ENCODE peak calls at places on chromosomes 7 and 10, in nine cellular contexts. Y, J, K, U, N, S, L, O and Z are unnamed samples.

GRCh38 chr7:147443942-147444341 is 1146.6 kb upstream of the C7orf33 start:
- DNase-seq in Y (no peak), J (no peak), K (no peak), U (no peak), N (no peak), S (no peak), L (no peak), O (no peak), Z (no peak)

GRCh38 chr7:18607025-18607424 is 111.5 kb downstream of the HDAC9 start:
- DNase-seq in Y (no peak), J (no peak), K (peak; percentile 39), U (no peak), N (no peak), S (no peak), L (no peak), O (no peak), Z (no peak)

GRCh38 chr7:150408393-150409299 is 29.5 kb downstream of the ZNF775 start:
- DNase-seq in Y (no peak), J (no peak), K (no peak), U (no peak), N (no peak), S (no peak), L (no peak), O (no peak), Z (no peak)

GRCh38 chr7:125126376-125126775 is 196.8 kb upstream of the POT1 start:
- DNase-seq in Y (no peak), J (no peak), K (no peak), U (no peak), N (no peak), S (no peak), L (no peak), O (no peak), Z (no peak)

GRCh38 chr10:20598590-20598989 is 298.5 kb downstream of the NEBL start:
- DNase-seq in Y (no peak), J (no peak), K (no peak), U (peak; percentile 11), N (peak; percentile 87), S (no peak), L (no peak), O (peak; percentile 48), Z (peak; percentile 90)

GRCh38 chr7:101686030-101686429 is 56.9 kb upstream of the MYL10 start:
- DNase-seq in Y (no peak), J (no peak), K (no peak), U (no peak), N (no peak), S (no peak), L (no peak), O (no peak), Z (no peak)

GRCh38 chr10:58152698-58153263 is 114.9 kb downstream of the IPMK start:
- DNase-seq in Y (peak; percentile 58), J (peak; percentile 26), K (no peak), U (peak; percentile 23), N (peak; percentile 55), S (peak; percentile 55), L (peak; percentile 9), O (no peak), Z (no peak)

GRCh38 chr10:102299873-102300272 is 54.5 kb downstream of the GBF1 start:
- DNase-seq in Y (no peak), J (no peak), K (no peak), U (no peak), N (no peak), S (no peak), L (no peak), O (no peak), Z (no peak)

GRCh38 chr10:59868974-59869940 is 37.1 kb downstream of the CCDC6 start:
- DNase-seq in Y (no peak), J (no peak), K (no peak), U (no peak), N (no peak), S (no peak), L (no peak), O (no peak), Z (no peak)

GRCh38 chr10:11975795-11976194 is 66.8 kb downstream of the UPF2 start:
- DNase-seq in Y (no peak), J (no peak), K (peak; percentile 52), U (no peak), N (no peak), S (no peak), L (no peak), O (no peak), Z (no peak)

GRCh38 chr10:64191304-64191703 is 670.1 kb downstream of the REEP3 start:
- DNase-seq in Y (no peak), J (no peak), K (no peak), U (no peak), N (no peak), S (no peak), L (no peak), O (no peak), Z (no peak)

GRCh38 chr7:4174016-4174415 is 508.1 kb upstream of the FOXK1 start:
- DNase-seq in Y (no peak), J (no peak), K (no peak), U (no peak), N (peak; percentile 9), S (no peak), L (no peak), O (no peak), Z (no peak)

GRCh38 chr7:130956417-130957139 is 222.6 kb upstream of the KLF14 start:
- DNase-seq in Y (no peak), J (peak; percentile 59), K (no peak), U (no peak), N (no peak), S (no peak), L (no peak), O (no peak), Z (no peak)

GRCh38 chr7:130957140-130957513 is 223.1 kb upstream of the KLF14 start:
- DNase-seq in Y (no peak), J (no peak), K (no peak), U (no peak), N (no peak), S (no peak), L (peak; percentile 32), O (no peak), Z (no peak)

GRCh38 chr7:130953193-130953592 is 219.2 kb upstream of the KLF14 start:
- DNase-seq in Y (no peak), J (no peak), K (no peak), U (no peak), N (no peak), S (no peak), L (no peak), O (no peak), Z (no peak)

GRCh38 chr7:130955560-130955919 is 221.5 kb upstream of the KLF14 start:
- DNase-seq in Y (no peak), J (no peak), K (no peak), U (no peak), N (no peak), S (no peak), L (no peak), O (no peak), Z (no peak)

DNA sequence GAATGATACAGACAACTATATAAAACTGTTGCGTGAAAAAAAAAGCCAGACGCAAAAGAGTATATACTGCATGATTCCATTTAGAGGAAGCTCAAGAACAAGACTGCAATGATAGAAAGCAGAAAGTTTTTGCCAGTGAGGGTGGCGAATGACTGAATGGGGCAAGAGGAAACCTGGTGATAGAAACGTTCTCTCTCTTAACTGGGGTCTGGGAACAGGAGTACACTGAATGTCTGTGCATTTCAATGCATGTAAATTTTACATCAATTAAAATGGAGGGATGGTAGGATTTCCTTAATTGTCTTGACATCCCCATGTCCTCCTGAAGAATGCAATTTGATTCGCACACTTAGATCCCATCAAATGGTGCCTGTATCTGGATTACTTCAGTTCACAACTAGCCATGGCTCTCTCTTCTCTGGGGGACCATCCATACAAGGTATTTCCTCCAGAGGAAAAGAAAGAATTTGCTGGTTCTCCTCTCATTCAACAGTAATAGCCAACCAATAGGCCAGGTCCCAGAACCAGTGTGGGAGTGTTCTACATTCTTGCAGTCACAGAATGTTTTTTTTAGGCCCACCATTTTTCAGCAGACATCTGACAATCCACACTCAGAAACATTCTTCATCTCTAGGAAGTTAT is 221.0 kb upstream of the KLF14 start:
- DNase-seq in Y (no peak), J (no peak), K (no peak), U (no peak), N (no peak), S (no peak), L (no peak), O (no peak), Z (no peak)
- H3K4me3 ChIP-seq in Y (no peak overlapping the region), J (no peak overlapping the region), K (no peak overlapping the region), U (no peak overlapping the region), N (no peak overlapping the region), S (no peak overlapping the region), L (no peak overlapping the region), O (no peak overlapping the region), Z (no peak overlapping the region)

GRCh38 chr7:85342781-85343180 is 155.9 kb upstream of the SEMA3D start:
- DNase-seq in Y (no peak), J (no peak), K (no peak), U (no peak), N (no peak), S (no peak), L (no peak), O (no peak), Z (no peak)

GRCh38 chr7:85343484-85343883 is 156.6 kb upstream of the SEMA3D start:
- DNase-seq in Y (no peak), J (no peak), K (no peak), U (no peak), N (no peak), S (no peak), L (no peak), O (no peak), Z (no peak)

GRCh38 chr7:85341973-85342372 is 155.1 kb upstream of the SEMA3D start:
- DNase-seq in Y (no peak), J (no peak), K (no peak), U (no peak), N (no peak), S (no peak), L (no peak), O (no peak), Z (no peak)

DNA sequence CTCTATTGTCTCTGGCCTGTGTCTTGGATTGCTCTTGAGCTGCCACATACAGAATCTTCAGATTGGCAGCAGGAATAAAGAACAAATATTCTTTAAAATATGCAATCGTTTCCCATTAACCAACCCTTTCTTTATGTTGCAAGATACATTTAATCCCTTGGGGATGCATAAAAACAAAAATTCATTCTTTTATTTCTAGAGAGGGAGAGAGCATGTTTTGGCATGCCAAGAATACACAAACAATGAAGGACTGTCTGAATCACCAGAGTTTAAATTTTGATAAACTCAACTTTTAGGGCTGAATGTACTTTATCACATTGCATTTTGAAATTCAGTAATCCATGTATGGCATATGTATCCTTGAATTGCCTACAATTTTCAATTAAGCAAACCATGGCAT is 154.3 kb upstream of the SEMA3D start:
- DNase-seq in Y (no peak), J (no peak), K (no peak), U (no peak), N (no peak), S (no peak), L (no peak), O (no peak), Z (no peak)
- H3K4me3 ChIP-seq in Y (no peak overlapping the region), J (no peak overlapping the region), K (no peak overlapping the region), U (no peak overlapping the region), N (no peak overlapping the region), S (no peak overlapping the region), L (no peak overlapping the region), O (no peak overlapping the region), Z (no peak overlapping the region)

GRCh38 chr10:127888526-127889312 is 4.0 kb downstream of the CLRN3 start:
- DNase-seq in Y (no peak), J (no peak), K (no peak), U (no peak), N (no peak), S (no peak), L (no peak), O (no peak), Z (no peak)
- H3K4me3 ChIP-seq in Y (no peak overlapping the region), J (no peak overlapping the region), K (no peak overlapping the region), U (no peak overlapping the region), N (no peak overlapping the region), S (no peak overlapping the region), L (no peak overlapping the region), O (no peak overlapping the region), Z (no peak overlapping the region)

GRCh38 chr7:112204072-112204775 is 2.0 kb downstream of the DOCK4 start:
- DNase-seq in Y (no peak), J (peak; percentile 59), K (no peak), U (no peak), N (no peak), S (no peak), L (no peak), O (no peak), Z (no peak)
- H3K4me3 ChIP-seq in Y (peak overlapping the region; percentile 92), J (peak overlapping the region; percentile 98), K (peak overlapping the region; percentile 66), U (peak overlapping the region; percentile 96), N (peak overlapping the region; percentile 81), S (no peak overlapping the region), L (peak overlapping the region; percentile 94), O (peak overlapping the region; percentile 82), Z (peak overlapping the region; percentile 91)